ENCODE peak calls at places on chromosomes 12 and 14, in six cellular contexts. P is uterus, K is astrocyte, B is PC-3, U is vagina, I is HCT116. W is an unnamed sample. For H3K27me3, the result is how much of the 10 kb centered on the place peaks cover.

GRCh38 chr12:81128930-81129554 is 51.2 kb downstream of the ACSS3 start:
- DNase-seq in P (peak), K (peak), B (peak), U (no peak), I (peak), W (no peak)

GRCh38 chr12:34287986-34288962 is 266.0 kb downstream of the ALG10 start:
- DNase-seq in P (no peak), K (no peak), B (no peak), U (no peak), I (no peak), W (no peak)

GRCh38 chr12:69024413-69024812 is 91.4 kb upstream of the CPM start:
- DNase-seq in P (no peak), K (peak), B (peak), U (no peak), I (peak), W (peak)

GRCh38 chr14:32697704-32698103 is 241.0 kb upstream of the NPAS3 start:
- DNase-seq in P (no peak), K (peak), B (peak), U (no peak), I (no peak), W (no peak)

GRCh38 chr12:109199324-109199723 is 82.9 kb downstream of the ACACB start:
- DNase-seq in P (no peak), K (no peak), B (no peak), U (no peak), I (no peak), W (no peak)

GRCh38 chr14:43308411-43308810 is 1198.7 kb downstream of the FSCB start:
- DNase-seq in P (no peak), K (no peak), B (peak), U (no peak), I (no peak), W (no peak)

GRCh38 chr14:96053600-96054381 is 14.6 kb downstream of the C14orf132 start:
- DNase-seq in P (peak), K (peak), B (peak), U (peak), I (no peak), W (no peak)

GRCh38 chr12:52082988-52083637 is 3.6 kb downstream of the SMIM41 start:
- DNase-seq in P (no peak), K (peak), B (peak), U (peak), I (no peak), W (peak)

DNA sequence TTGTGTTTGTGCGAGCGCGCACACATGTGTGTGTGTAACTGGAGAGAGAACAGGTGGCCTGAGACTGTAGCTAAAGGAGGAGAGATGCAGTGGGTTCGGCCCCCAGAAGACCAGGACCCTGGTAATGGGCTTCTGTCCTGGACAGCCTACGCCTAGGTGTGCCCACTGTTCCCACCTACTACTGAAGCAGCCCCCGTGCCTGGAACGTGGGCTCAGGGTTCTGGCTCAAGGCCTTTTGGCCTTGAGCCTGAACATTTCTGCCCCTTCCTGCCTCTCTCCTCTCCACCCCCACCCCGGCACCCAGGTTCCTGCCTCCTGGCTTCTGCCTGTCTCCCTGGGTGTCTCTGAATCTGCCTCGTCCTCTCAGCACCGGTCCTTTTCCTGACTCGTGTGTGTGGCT is 1.5 kb upstream of the NXPH4 start:
- DNase-seq in P (no peak), K (no peak), B (no peak), U (no peak), I (no peak), W (no peak)
- H3K27me3 ChIP-seq in P (under half), K (under half), B (under half), U (under half), I (under half), W (under half)

GRCh38 chr12:642633-643477 is 20.4 kb downstream of the NINJ2 start:
- DNase-seq in P (peak), K (peak), B (no peak), U (no peak), I (no peak), W (peak)
- TF ChIP-seq CTCF in P (peak), K (no peak), B (no peak), U (peak), I (peak), W (no peak)

DNA sequence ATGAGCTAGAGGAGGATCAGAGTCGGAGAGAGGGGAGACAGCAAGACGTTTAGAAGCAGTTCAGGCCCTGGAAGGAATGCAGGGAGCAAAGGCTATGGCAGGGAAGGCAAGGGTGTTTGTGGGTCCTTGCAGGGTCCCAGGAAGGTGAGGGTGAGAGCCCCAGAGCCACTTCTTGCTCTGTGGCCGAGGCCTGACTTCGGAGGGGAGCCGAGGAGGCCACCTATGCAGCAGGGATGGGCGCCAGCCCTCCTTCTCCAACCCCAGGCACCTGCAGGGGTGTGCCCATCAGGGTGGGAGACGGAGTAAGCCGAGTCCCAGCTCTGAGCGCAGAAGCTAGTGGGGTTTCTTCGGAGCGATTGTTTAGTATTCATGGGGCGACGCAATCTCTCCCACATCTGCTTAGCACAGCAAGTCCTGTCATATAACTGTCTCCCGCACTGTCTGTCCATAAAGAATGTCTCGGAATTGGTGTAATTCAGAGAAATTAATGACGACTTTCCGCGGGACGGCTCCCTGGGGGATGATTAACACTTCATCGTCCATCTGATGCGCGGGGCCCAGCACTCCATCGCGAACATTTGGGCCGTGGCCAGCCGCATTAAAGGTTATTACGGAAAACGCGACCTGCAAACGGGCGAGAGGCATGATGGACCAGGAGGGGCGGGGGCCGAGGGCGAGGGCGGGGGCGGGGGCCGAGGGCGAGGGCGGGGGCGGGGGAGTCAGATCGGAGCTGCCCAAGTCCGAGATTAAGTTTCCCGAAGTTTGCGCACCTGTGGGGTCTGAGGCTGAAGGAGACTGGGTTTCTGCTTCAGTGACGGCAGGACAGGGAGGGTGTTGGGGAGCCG is 12.3 kb upstream of the CALCOCO1 start:
- DNase-seq in P (no peak), K (no peak), B (no peak), U (no peak), I (no peak), W (no peak)
- H3K27me3 ChIP-seq in P (under half), K (half or more), B (under half), U (under half), I (under half), W (under half)

GRCh38 chr14:75259510-75259855 is 19.1 kb upstream of the FOS start:
- DNase-seq in P (no peak), K (peak), B (peak), U (no peak), I (no peak), W (no peak)
- TF ChIP-seq CTCF in P (peak), K (peak), B (peak), U (no peak), I (no peak), W (no peak)

DNA sequence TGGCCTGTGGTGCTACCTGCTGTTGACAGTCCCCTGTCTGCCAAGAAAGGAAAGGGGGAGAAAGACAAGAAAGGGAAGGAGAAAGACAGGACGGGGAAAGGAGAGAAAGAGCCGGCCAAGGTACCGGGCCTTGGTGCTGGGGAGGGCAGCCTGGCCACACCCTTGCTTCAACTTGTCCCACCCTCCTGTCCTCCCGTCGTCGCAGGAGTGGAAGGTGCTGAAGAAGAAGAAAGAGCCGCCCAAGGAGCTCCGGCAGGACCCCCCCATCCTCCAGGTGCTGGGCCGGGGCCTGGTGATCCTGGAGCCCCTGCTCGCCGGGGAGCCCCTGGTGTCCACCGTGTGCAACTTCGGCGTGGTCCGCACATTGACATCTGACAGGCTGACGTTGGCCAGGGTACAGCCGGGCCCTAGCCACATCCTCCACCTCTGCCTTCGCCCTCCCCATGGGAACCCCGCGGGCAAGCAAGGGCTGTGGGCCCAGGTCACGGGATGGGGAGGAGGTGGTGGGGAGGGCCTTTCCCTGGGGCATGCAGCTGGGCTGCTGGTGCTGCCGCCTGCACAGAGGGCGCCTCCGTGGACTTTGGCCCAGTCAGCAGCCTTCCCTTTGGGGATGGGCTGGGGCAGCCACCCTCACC is 2.9 kb upstream of the B3GNT4 start:
- DNase-seq in P (no peak), K (no peak), B (no peak), U (no peak), I (no peak), W (no peak)
- H3K27me3 ChIP-seq in P (under half), K (under half), B (under half), U (under half), I (under half), W (under half)

GRCh38 chr12:72270246-72270645 is 1.9 kb upstream of the TRHDE start:
- DNase-seq in P (no peak), K (no peak), B (no peak), U (no peak), I (no peak), W (no peak)

GRCh38 chr12:72272731-72273498 is 745 bp downstream of the TRHDE start:
- DNase-seq in P (peak), K (peak), B (peak), U (no peak), I (no peak), W (no peak)

GRCh38 chr12:72269491-72269890 is 2.7 kb upstream of the TRHDE start:
- DNase-seq in P (no peak), K (no peak), B (peak), U (no peak), I (no peak), W (no peak)

GRCh38 chr12:72271741-72272661 is at the start of gene TRHDE:
- DNase-seq in P (peak), K (peak), B (peak), U (no peak), I (no peak), W (no peak)

GRCh38 chr12:72271401-72271740 is 799 bp upstream of the TRHDE start:
- DNase-seq in P (no peak), K (no peak), B (no peak), U (no peak), I (no peak), W (no peak)
- TF ChIP-seq CTCF in P (no peak), K (no peak), B (no peak), U (no peak), I (no peak), W (no peak)